ENCODE peak calls at places on chromosomes 11 and 22, in six cellular contexts. One of them, this sample, is unnamed.

GRCh38 chr11:125390949-125391348 is 105.1 kb downstream of the FEZ1 start:
- DNase-seq in H9: no peak
- DNase-seq in H1: no peak
- DNase-seq in IMR-90: peak; percentile 70
- DNase-seq in mesenchymal stem cell: peak; percentile 35
- DNase-seq in mesendoderm: peak; percentile 92
- DNase-seq in this sample: no peak

GRCh38 chr22:27842994-27843431 is 41.5 kb upstream of the MN1 start:
- DNase-seq in H9: no peak
- DNase-seq in H1: no peak
- DNase-seq in IMR-90: no peak
- DNase-seq in mesenchymal stem cell: no peak
- DNase-seq in mesendoderm: no peak
- DNase-seq in this sample: no peak

GRCh38 chr11:102794382-102794781 is 3.6 kb downstream of the MMP1 start:
- DNase-seq in H9: peak; percentile 73
- DNase-seq in H1: peak; percentile 58
- DNase-seq in IMR-90: peak; percentile 50
- DNase-seq in mesenchymal stem cell: peak; percentile 67
- DNase-seq in mesendoderm: peak; percentile 94
- DNase-seq in this sample: no peak

GRCh38 chr22:50544078-50544745 is 1.5 kb upstream of the KLHDC7B start:
- DNase-seq in H9: peak; percentile 89
- DNase-seq in H1: peak; percentile 95
- DNase-seq in IMR-90: peak; percentile 49
- DNase-seq in mesenchymal stem cell: peak; percentile 73
- DNase-seq in mesendoderm: peak; percentile 85
- DNase-seq in this sample: peak; percentile 69

GRCh38 chr11:72425053-72425980 is 9.0 kb downstream of the CLPB start:
- DNase-seq in H9: no peak
- DNase-seq in H1: no peak
- DNase-seq in IMR-90: no peak
- DNase-seq in mesenchymal stem cell: no peak
- DNase-seq in mesendoderm: no peak
- DNase-seq in this sample: no peak

GRCh38 chr11:1118755-1119275 is 38.9 kb upstream of the MUC5AC start:
- DNase-seq in H9: no peak
- DNase-seq in H1: no peak
- DNase-seq in IMR-90: no peak
- DNase-seq in mesenchymal stem cell: no peak
- DNase-seq in mesendoderm: no peak
- DNase-seq in this sample: no peak

GRCh38 chr22:25488244-25489020 is 76.0 kb upstream of the GRK3 start:
- DNase-seq in H9: no peak
- DNase-seq in H1: no peak
- DNase-seq in IMR-90: peak; percentile 91
- DNase-seq in mesenchymal stem cell: peak; percentile 71
- DNase-seq in mesendoderm: no peak
- DNase-seq in this sample: no peak

GRCh38 chr11:134512061-134512460 is 100.0 kb upstream of the B3GAT1 start:
- DNase-seq in H9: no peak
- DNase-seq in H1: no peak
- DNase-seq in IMR-90: no peak
- DNase-seq in mesenchymal stem cell: no peak
- DNase-seq in mesendoderm: no peak
- DNase-seq in this sample: no peak

GRCh38 chr22:23289130-23289503 is 108.8 kb downstream of the BCR start:
- DNase-seq in H9: no peak
- DNase-seq in H1: no peak
- DNase-seq in IMR-90: no peak
- DNase-seq in mesenchymal stem cell: no peak
- DNase-seq in mesendoderm: no peak
- DNase-seq in this sample: no peak

GRCh38 chr11:44066732-44067131 is 662 bp downstream of the ACCS start:
- DNase-seq in H9: no peak
- DNase-seq in H1: no peak
- DNase-seq in IMR-90: peak; percentile 69
- DNase-seq in mesenchymal stem cell: peak; percentile 72
- DNase-seq in mesendoderm: no peak
- DNase-seq in this sample: no peak

GRCh38 chr22:30920407-30920806 is 48.2 kb downstream of the MORC2 start:
- DNase-seq in H9: peak; percentile 75
- DNase-seq in H1: peak; percentile 97
- DNase-seq in IMR-90: peak; percentile 59
- DNase-seq in mesenchymal stem cell: peak; percentile 55
- DNase-seq in mesendoderm: peak; percentile 67
- DNase-seq in this sample: peak; percentile 75

GRCh38 chr22:21791635-21792625 is 56.3 kb upstream of the YPEL1 start:
- DNase-seq in H9: no peak
- DNase-seq in H1: no peak
- DNase-seq in IMR-90: peak; percentile 62
- DNase-seq in mesenchymal stem cell: no peak
- DNase-seq in mesendoderm: no peak
- DNase-seq in this sample: no peak

GRCh38 chr11:14073821-14074529 is 111.5 kb downstream of the SPON1 start:
- DNase-seq in H9: no peak
- DNase-seq in H1: no peak
- DNase-seq in IMR-90: no peak
- DNase-seq in mesenchymal stem cell: no peak
- DNase-seq in mesendoderm: no peak
- DNase-seq in this sample: no peak

GRCh38 chr11:746289-747175 is 732 bp upstream of the TALDO1 start:
- DNase-seq in H9: peak; percentile 65
- DNase-seq in H1: no peak
- DNase-seq in IMR-90: peak; percentile 24
- DNase-seq in mesenchymal stem cell: peak; percentile 36
- DNase-seq in mesendoderm: peak; percentile 65
- DNase-seq in this sample: peak; percentile 30

GRCh38 chr11:66015936-66016792 is 4.4 kb downstream of the CST6 start:
- DNase-seq in H9: no peak
- DNase-seq in H1: no peak
- DNase-seq in IMR-90: no peak
- DNase-seq in mesenchymal stem cell: no peak
- DNase-seq in mesendoderm: no peak
- DNase-seq in this sample: no peak

GRCh38 chr11:34072041-34072440 is 20.5 kb downstream of the CAPRIN1 start:
- DNase-seq in H9: no peak
- DNase-seq in H1: no peak
- DNase-seq in IMR-90: no peak
- DNase-seq in mesenchymal stem cell: no peak
- DNase-seq in mesendoderm: no peak
- DNase-seq in this sample: no peak

GRCh38 chr11:127376316-127376715 is 375.7 kb upstream of the KIRREL3 start:
- DNase-seq in H9: no peak
- DNase-seq in H1: no peak
- DNase-seq in IMR-90: no peak
- DNase-seq in mesenchymal stem cell: no peak
- DNase-seq in mesendoderm: no peak
- DNase-seq in this sample: no peak

GRCh38 chr22:28761449-28761755 is 11.1 kb upstream of the CCDC117 start:
- DNase-seq in H9: peak; percentile 41
- DNase-seq in H1: no peak
- DNase-seq in IMR-90: no peak
- DNase-seq in mesenchymal stem cell: no peak
- DNase-seq in mesendoderm: no peak
- DNase-seq in this sample: no peak

GRCh38 chr22:20057596-20058268 is 22.3 kb upstream of the DGCR8 start:
- DNase-seq in H9: no peak
- DNase-seq in H1: no peak
- DNase-seq in IMR-90: no peak
- DNase-seq in mesenchymal stem cell: no peak
- DNase-seq in mesendoderm: no peak
- DNase-seq in this sample: no peak

GRCh38 chr11:35006389-35007128 is 90.1 kb downstream of the PDHX start:
- DNase-seq in H9: no peak
- DNase-seq in H1: no peak
- DNase-seq in IMR-90: peak; percentile 37
- DNase-seq in mesenchymal stem cell: no peak
- DNase-seq in mesendoderm: no peak
- DNase-seq in this sample: no peak

GRCh38 chr22:41009222-41009948 is 58.2 kb downstream of the RBX1 start:
- DNase-seq in H9: no peak
- DNase-seq in H1: no peak
- DNase-seq in IMR-90: peak; percentile 91
- DNase-seq in mesenchymal stem cell: no peak
- DNase-seq in mesendoderm: no peak
- DNase-seq in this sample: no peak

GRCh38 chr11:130118165-130118564 is 41.4 kb upstream of the ST14 start:
- DNase-seq in H9: no peak
- DNase-seq in H1: no peak
- DNase-seq in IMR-90: no peak
- DNase-seq in mesenchymal stem cell: no peak
- DNase-seq in mesendoderm: no peak
- DNase-seq in this sample: no peak

GRCh38 chr11:70050243-70050642 is 27.9 kb upstream of the ANO1 start:
- DNase-seq in H9: peak; percentile 24
- DNase-seq in H1: peak; percentile 39
- DNase-seq in IMR-90: no peak
- DNase-seq in mesenchymal stem cell: no peak
- DNase-seq in mesendoderm: no peak
- DNase-seq in this sample: no peak

GRCh38 chr11:75077316-75077715 is 19.4 kb downstream of the OR2AT4 start:
- DNase-seq in H9: no peak
- DNase-seq in H1: no peak
- DNase-seq in IMR-90: peak; percentile 19
- DNase-seq in mesenchymal stem cell: no peak
- DNase-seq in mesendoderm: no peak
- DNase-seq in this sample: no peak

GRCh38 chr11:134592391-134592990 is 180.4 kb upstream of the B3GAT1 start:
- DNase-seq in H9: peak; percentile 78
- DNase-seq in H1: peak; percentile 88
- DNase-seq in IMR-90: no peak
- DNase-seq in mesenchymal stem cell: no peak
- DNase-seq in mesendoderm: peak; percentile 72
- DNase-seq in this sample: peak; percentile 37

DNA sequence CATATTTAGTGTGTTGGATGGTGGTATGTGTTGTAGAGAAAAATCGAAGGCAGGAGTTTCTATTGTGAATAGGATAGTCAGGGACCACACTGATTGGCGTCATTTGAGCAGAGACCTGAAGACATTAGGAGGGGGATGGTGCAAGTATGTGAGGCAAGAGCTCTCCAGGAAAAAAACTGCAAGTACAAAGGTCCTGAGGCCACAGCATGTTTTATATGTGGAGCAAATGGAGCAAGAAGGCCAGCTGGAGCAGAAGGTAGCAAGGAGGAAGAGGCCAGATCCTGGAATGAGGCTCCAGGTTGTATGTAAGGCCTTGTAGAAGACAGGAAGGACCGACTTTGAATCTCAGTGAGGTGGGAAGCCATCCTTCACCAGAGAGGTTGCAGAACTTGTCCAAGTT is 14.2 kb upstream of the MICALL1 start:
- DNase-seq in H9: no peak
- DNase-seq in H1: no peak
- DNase-seq in IMR-90: no peak
- DNase-seq in mesenchymal stem cell: no peak
- DNase-seq in mesendoderm: no peak
- DNase-seq in this sample: no peak
- H3K79me1 ChIP-seq in H9: no peaks in the 10 kb centered on the region
- H3K79me1 ChIP-seq in H1: no peaks in the 10 kb centered on the region
- H3K79me1 ChIP-seq in IMR-90: peaks cover 1% of the 10 kb centered on the region
- H3K79me1 ChIP-seq in mesenchymal stem cell: peaks cover 3% of the 10 kb centered on the region
- H3K79me1 ChIP-seq in mesendoderm: no peaks in the 10 kb centered on the region
- H3K79me1 ChIP-seq in this sample: no peaks in the 10 kb centered on the region

GRCh38 chr11:118885831-118886571 is 2.3 kb downstream of the CXCR5 start:
- DNase-seq in H9: no peak
- DNase-seq in H1: no peak
- DNase-seq in IMR-90: no peak
- DNase-seq in mesenchymal stem cell: no peak
- DNase-seq in mesendoderm: no peak
- DNase-seq in this sample: no peak
- H3K79me1 ChIP-seq in H9: no peaks in the 10 kb centered on the region
- H3K79me1 ChIP-seq in H1: no peaks in the 10 kb centered on the region
- H3K79me1 ChIP-seq in IMR-90: no peaks in the 10 kb centered on the region
- H3K79me1 ChIP-seq in mesenchymal stem cell: no peaks in the 10 kb centered on the region
- H3K79me1 ChIP-seq in mesendoderm: no peaks in the 10 kb centered on the region
- H3K79me1 ChIP-seq in this sample: no peaks in the 10 kb centered on the region

GRCh38 chr11:117210620-117211019 is 11.4 kb downstream of the TAGLN start:
- DNase-seq in H9: no peak
- DNase-seq in H1: no peak
- DNase-seq in IMR-90: no peak
- DNase-seq in mesenchymal stem cell: no peak
- DNase-seq in mesendoderm: peak; percentile 31
- DNase-seq in this sample: no peak
- H3K79me1 ChIP-seq in H9: no peaks in the 10 kb centered on the region
- H3K79me1 ChIP-seq in H1: no peaks in the 10 kb centered on the region
- H3K79me1 ChIP-seq in IMR-90: no peaks in the 10 kb centered on the region
- H3K79me1 ChIP-seq in mesenchymal stem cell: no peaks in the 10 kb centered on the region
- H3K79me1 ChIP-seq in mesendoderm: no peaks in the 10 kb centered on the region
- H3K79me1 ChIP-seq in this sample: no peaks in the 10 kb centered on the region

DNA sequence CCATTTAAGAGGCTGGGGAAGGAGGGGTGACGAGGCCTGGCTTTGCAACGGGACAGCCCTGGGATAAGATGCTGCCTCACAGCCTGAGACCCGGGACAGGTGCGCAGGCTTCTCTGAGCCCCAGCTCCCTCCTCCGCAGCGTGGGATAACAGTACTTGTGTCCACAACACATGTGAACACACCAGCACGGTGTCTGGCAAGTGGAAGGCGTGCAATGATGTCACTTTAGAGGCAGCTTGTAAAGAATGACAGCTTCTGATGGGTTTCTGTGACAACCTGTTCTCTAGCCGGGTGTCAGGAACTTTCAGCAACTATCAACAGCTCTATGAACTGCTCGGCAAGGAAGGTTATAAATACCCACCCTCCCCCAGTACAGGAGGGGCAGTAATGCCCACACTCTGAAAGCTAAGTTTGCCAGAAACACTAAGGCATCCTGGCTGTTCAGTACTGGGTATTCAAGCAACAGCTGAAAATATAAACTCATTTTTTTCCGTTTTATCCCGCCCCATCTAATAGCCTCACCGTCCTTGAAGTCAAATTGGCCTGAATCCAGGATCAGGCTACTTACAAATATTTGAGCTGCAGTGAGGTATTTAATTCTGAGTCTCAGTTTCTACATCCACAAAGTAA is 59.7 kb downstream of the MYH9 start:
- DNase-seq in H9: no peak
- DNase-seq in H1: no peak
- DNase-seq in IMR-90: peak; percentile 78
- DNase-seq in mesenchymal stem cell: no peak
- DNase-seq in mesendoderm: no peak
- DNase-seq in this sample: no peak
- H3K79me1 ChIP-seq in H9: no peaks in the 10 kb centered on the region
- H3K79me1 ChIP-seq in H1: peaks cover 13% of the 10 kb centered on the region
- H3K79me1 ChIP-seq in IMR-90: peaks cover 18% of the 10 kb centered on the region
- H3K79me1 ChIP-seq in mesenchymal stem cell: no peaks in the 10 kb centered on the region
- H3K79me1 ChIP-seq in mesendoderm: peaks cover 39% of the 10 kb centered on the region
- H3K79me1 ChIP-seq in this sample: peaks cover 20% of the 10 kb centered on the region